ENCODE peak calls at places on chromosomes 1 and 21, in six cellular contexts. C is NCI-H2081; J is coronary artery; U is stimulated activated naive CD8-positive, alpha-beta T cell treated with anti-CD3 and anti-CD28 coated beads, Interleukin-15, Interleukin-2, amounts not matched to agents 100 U/mL and 50 U/mL, for 24 hours; A is fibroblast of pulmonary artery; B is fibroblast of gingiva. L is an unnamed sample.

GRCh38 chr1:218426343-218426657 is 81.2 kb downstream of the TGFB2 start:
- DNase-seq in C (no peak), J (no peak), U (no peak), A (peak; percentile 93), B (peak; percentile 53), L (no peak)

GRCh38 chr1:8061210-8061609 is 35.1 kb upstream of the ERRFI1 start:
- DNase-seq in C (no peak), J (peak; percentile 77), U (no peak), A (peak; percentile 94), B (peak; percentile 95), L (no peak)

GRCh38 chr1:67138813-67139539 is 4.2 kb upstream of the C1orf141 start:
- DNase-seq in C (no peak), J (no peak), U (no peak), A (no peak), B (no peak), L (no peak)

GRCh38 chr21:41043008-41043407 is 125.0 kb upstream of the BACE2 start:
- DNase-seq in C (no peak), J (no peak), U (no peak), A (no peak), B (no peak), L (no peak)

GRCh38 chr1:168320805-168321577 is 40.3 kb downstream of the TBX19 start:
- DNase-seq in C (no peak), J (no peak), U (no peak), A (peak; percentile 93), B (peak; percentile 60), L (no peak)

GRCh38 chr21:42164064-42164789 is 54.7 kb upstream of the ABCG1 start:
- DNase-seq in C (no peak), J (no peak), U (peak; percentile 68), A (peak; percentile 47), B (no peak), L (peak; percentile 72)

GRCh38 chr1:27726173-27726793 is 522 bp downstream of the FAM76A start:
- DNase-seq in C (no peak), J (peak; percentile 85), U (peak; percentile 60), A (peak; percentile 46), B (peak; percentile 9), L (peak; percentile 47)

GRCh38 chr1:223219846-223220610 is 77.0 kb upstream of the TLR5 start:
- DNase-seq in C (no peak), J (no peak), U (no peak), A (no peak), B (no peak), L (no peak)

GRCh38 chr1:206002833-206003532 is at the start of gene RAB7B:
- DNase-seq in C (no peak), J (peak; percentile 84), U (no peak), A (peak; percentile 81), B (peak; percentile 65), L (peak; percentile 60)

GRCh38 chr1:205538211-205538840 is 33.9 kb downstream of the CDK18 start:
- DNase-seq in C (no peak), J (peak; percentile 36), U (no peak), A (peak; percentile 69), B (no peak), L (no peak)

GRCh38 chr1:235075955-235076308 is 52.7 kb downstream of the TOMM20 start:
- DNase-seq in C (no peak), J (no peak), U (peak; percentile 44), A (no peak), B (no peak), L (no peak)

GRCh38 chr1:204457665-204458064 is 36.9 kb downstream of the PIK3C2B start:
- DNase-seq in C (no peak), J (no peak), U (no peak), A (no peak), B (no peak), L (no peak)

GRCh38 chr1:108523829-108524228 is 36.1 kb upstream of the EEIG2 start:
- DNase-seq in C (no peak), J (no peak), U (no peak), A (no peak), B (no peak), L (no peak)

GRCh38 chr1:3026124-3026523 is 4.9 kb downstream of the ACTRT2 start:
- DNase-seq in C (no peak), J (no peak), U (no peak), A (no peak), B (no peak), L (no peak)

GRCh38 chr1:170562644-170563338 is 30.8 kb downstream of the GORAB start:
- DNase-seq in C (no peak), J (no peak), U (peak; percentile 13), A (peak; percentile 96), B (peak; percentile 93), L (peak; percentile 60)